ENCODE peak calls at places on chromosomes 7 and 10, in four cellular contexts. Y is left ventricle myocardium inferior, V is IMR-90, X is upper lobe of right lung. F is an unnamed sample. For H3K4me1, the result is how much of the 10 kb centered on the place peaks cover.

GRCh38 chr7:3437467-3437866 is 136.4 kb downstream of the SDK1 start:
- DNase-seq in Y (no peak), V (no peak), X (no peak), F (no peak)

GRCh38 chr10:79274279-79275104 is 72.8 kb upstream of the PPIF start:
- DNase-seq in Y (peak), V (no peak), X (peak), F (no peak)

GRCh38 chr10:5538446-5538845 is 13.7 kb downstream of the CALML3 start:
- DNase-seq in Y (no peak), V (peak), X (peak), F (peak)

GRCh38 chr10:104260775-104261115 is 6.1 kb downstream of the GSTO1 start:
- DNase-seq in Y (no peak), V (peak), X (no peak), F (peak)

GRCh38 chr10:85611093-85611740 is 755.4 kb downstream of the GRID1 start:
- DNase-seq in Y (no peak), V (no peak), X (no peak), F (peak)

GRCh38 chr7:27678617-27679260 is 16.1 kb upstream of the HIBADH start:
- DNase-seq in Y (no peak), V (peak), X (no peak), F (peak)

GRCh38 chr7:28408105-28408973 is 4.0 kb upstream of the CREB5 start:
- DNase-seq in Y (peak), V (peak), X (no peak), F (no peak)

GRCh38 chr7:155490697-155491628 is 33.0 kb downstream of the EN2 start:
- DNase-seq in Y (peak), V (no peak), X (peak), F (no peak)

GRCh38 chr10:130751106-130751840 is 560.2 kb downstream of the TCERG1L start:
- DNase-seq in Y (no peak), V (no peak), X (peak), F (no peak)

GRCh38 chr10:77857272-77857671 is 69.3 kb downstream of the DLG5 start:
- DNase-seq in Y (no peak), V (no peak), X (peak), F (no peak)

GRCh38 chr10:17396004-17396403 is 58.4 kb downstream of the ST8SIA6 start:
- DNase-seq in Y (no peak), V (no peak), X (no peak), F (no peak)

GRCh38 chr10:28300027-28300426 is 2.8 kb downstream of the MPP7 start:
- DNase-seq in Y (no peak), V (no peak), X (no peak), F (no peak)

GRCh38 chr10:132885451-132886210 is 56.7 kb downstream of the CFAP46 start:
- DNase-seq in Y (no peak), V (no peak), X (peak), F (no peak)

GRCh38 chr7:24705481-24705954 is 51.7 kb downstream of the GSDME start:
- DNase-seq in Y (no peak), V (no peak), X (no peak), F (no peak)

GRCh38 chr7:73451780-73452398 is 18.3 kb downstream of the FZD9 start:
- DNase-seq in Y (no peak), V (peak), X (no peak), F (no peak)

GRCh38 chr10:61822781-61823230 is 78.7 kb upstream of the ARID5B start:
- DNase-seq in Y (no peak), V (peak), X (no peak), F (no peak)

GRCh38 chr7:16712916-16713315 is 40.6 kb upstream of the TSPAN13 start:
- DNase-seq in Y (no peak), V (peak), X (no peak), F (peak)

GRCh38 chr7:22442187-22442886 is 57.7 kb downstream of the STEAP1B start:
- DNase-seq in Y (no peak), V (no peak), X (peak), F (no peak)

GRCh38 chr7:134782121-134782623 is 2.7 kb downstream of the CALD1 start:
- DNase-seq in Y (no peak), V (peak), X (no peak), F (no peak)

GRCh38 chr10:36602374-36602773 is 523.0 kb upstream of the ANKRD30A start:
- DNase-seq in Y (no peak), V (peak), X (no peak), F (no peak)

GRCh38 chr10:14723052-14723689 is 51.5 kb downstream of the FAM107B start:
- DNase-seq in Y (no peak), V (no peak), X (no peak), F (no peak)

GRCh38 chr7:132739271-132739955 is 163.1 kb upstream of the PLXNA4 start:
- DNase-seq in Y (no peak), V (peak), X (no peak), F (no peak)

GRCh38 chr10:72321248-72322029 is 33.3 kb downstream of the DNAJB12 start:
- DNase-seq in Y (no peak), V (no peak), X (no peak), F (no peak)

GRCh38 chr7:155644971-155645509 is 579 bp downstream of the RBM33 start:
- DNase-seq in Y (peak), V (no peak), X (peak), F (no peak)

GRCh38 chr10:5615263-5615820 is 51.1 kb downstream of the ASB13 start:
- DNase-seq in Y (no peak), V (no peak), X (no peak), F (no peak)

GRCh38 chr7:32077806-32078205 is 7.6 kb upstream of the PDE1C start:
- DNase-seq in Y (no peak), V (no peak), X (no peak), F (no peak)

GRCh38 chr7:25722856-25723255 is 429.1 kb upstream of the NFE2L3 start:
- DNase-seq in Y (no peak), V (no peak), X (no peak), F (no peak)

GRCh38 chr7:137160236-137160635 is 183.3 kb downstream of the PTN start:
- DNase-seq in Y (no peak), V (no peak), X (no peak), F (no peak)

GRCh38 chr10:62689712-62690111 is 114.8 kb upstream of the ADO start:
- DNase-seq in Y (no peak), V (no peak), X (no peak), F (no peak)

GRCh38 chr10:121260383-121260782 is 337.9 kb downstream of the FGFR2 start:
- DNase-seq in Y (no peak), V (no peak), X (no peak), F (no peak)

GRCh38 chr10:71395621-71396020 is 1.1 kb upstream of the CDH23 start:
- DNase-seq in Y (no peak), V (no peak), X (no peak), F (no peak)

GRCh38 chr10:62002753-62003152 is 101.3 kb downstream of the ARID5B start:
- DNase-seq in Y (no peak), V (no peak), X (no peak), F (no peak)

GRCh38 chr7:1593091-1593866 is 23.4 kb upstream of the PSMG3 start:
- DNase-seq in Y (no peak), V (no peak), X (no peak), F (no peak)

GRCh38 chr7:159064816-159065130 is 79.9 kb downstream of the VIPR2 start:
- DNase-seq in Y (no peak), V (no peak), X (peak), F (no peak)

GRCh38 chr10:113129117-113129516 is 179.1 kb downstream of the TCF7L2 start:
- DNase-seq in Y (no peak), V (no peak), X (no peak), F (no peak)
- H3K4me1 ChIP-seq in Y (under half), V (under half), X (under half), F (half or more)

DNA sequence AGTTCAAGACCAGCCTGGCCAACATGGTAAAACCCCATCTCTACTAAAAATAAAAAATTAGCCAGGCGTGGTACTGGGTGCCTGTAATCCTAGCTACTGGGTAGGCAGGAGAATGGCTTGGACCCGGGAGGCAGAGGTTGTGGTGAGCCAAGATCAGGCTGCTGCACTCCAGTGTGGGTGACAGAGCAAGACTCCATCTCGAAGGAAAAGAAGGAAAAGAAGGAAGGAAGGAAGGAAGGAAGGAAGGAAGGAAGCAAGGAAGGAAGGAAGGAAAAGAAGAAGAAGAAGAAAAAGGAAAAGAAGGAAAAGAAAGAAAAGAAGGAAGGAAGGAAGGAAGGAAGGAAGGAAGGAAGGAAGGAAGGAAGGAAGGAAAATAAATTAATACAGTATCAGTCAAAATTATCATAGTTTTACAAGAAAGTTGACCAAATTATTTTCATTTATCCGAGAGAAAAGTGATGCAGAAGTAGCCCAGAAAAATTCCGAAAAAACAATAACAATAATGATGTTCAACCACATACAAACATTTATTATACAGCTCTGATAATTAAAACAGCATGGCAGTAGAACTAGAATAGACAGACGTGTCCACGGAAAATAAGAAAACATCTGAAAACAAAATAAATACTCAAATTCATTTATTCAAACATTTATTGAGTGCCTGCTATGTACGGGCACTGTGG is 292.4 kb upstream of the MKLN1 start:
- DNase-seq in Y (no peak), V (no peak), X (no peak), F (no peak)
- H3K4me1 ChIP-seq in Y (half or more), V (under half), X (half or more), F (under half)

GRCh38 chr10:3425261-3425660 is 252.7 kb upstream of the PITRM1 start:
- DNase-seq in Y (no peak), V (peak), X (no peak), F (no peak)
- H3K4me1 ChIP-seq in Y (under half), V (under half), X (under half), F (half or more)

DNA sequence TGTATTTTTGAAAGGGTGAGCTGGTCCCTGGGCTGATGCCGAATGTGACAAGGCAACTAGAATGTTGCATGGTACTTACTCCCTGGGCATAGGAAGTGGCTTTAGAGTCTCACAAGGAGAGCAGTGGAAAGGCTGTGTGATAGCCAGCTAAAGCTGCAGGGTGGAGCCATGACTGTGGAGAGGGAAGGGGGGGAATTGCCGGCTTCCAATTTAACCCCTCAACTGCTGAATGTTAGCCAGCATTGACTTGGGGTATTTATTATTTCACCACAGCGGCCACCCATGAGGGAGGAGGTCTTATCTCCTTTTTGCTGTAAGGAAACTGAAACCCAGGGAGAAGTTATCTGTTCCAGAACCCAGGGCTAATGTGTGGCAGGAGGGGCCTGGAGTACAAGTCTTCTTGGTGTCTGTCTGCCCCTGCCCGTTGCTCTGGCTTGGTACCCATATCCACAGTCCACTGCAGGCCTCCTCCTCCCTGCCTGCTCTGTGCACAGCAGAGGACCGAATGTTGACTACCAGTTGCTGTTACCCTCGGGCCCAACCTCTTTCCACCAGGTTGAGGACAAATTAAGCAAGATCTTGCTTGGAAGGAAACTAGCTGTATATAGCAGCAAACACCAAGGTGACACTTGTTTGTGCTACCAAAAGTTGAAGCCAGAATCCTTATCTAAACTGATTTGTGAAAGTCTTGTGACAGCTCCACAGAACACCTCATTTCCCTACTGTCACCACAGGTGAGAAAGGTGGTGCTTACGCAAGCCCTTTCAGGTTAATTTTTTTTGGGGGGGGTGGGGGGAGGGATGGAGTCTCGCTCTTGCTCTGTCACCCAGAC is 37.6 kb downstream of the WBP1L start:
- DNase-seq in Y (no peak), V (no peak), X (no peak), F (no peak)
- H3K4me1 ChIP-seq in Y (half or more), V (under half), X (half or more), F (half or more)

DNA sequence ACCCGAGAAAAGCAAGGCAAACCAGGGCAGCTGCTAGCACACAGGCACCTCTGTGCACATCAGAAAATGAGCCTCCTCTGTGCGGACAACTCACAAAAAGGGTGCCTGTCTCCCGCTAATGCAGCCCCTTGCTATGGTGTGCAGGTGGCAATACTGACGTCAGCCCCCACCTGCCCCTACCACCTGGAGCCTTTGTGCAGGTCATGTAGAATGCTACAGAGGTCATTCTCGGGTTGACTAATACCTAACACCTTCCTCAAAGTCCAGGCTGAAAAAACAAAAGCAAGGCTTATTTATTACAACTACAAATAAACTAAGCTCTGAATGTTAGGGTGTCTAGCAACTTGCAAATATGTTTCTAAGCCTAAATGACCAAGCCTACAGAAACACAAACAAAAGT is 13.9 kb downstream of the PIP4K2A start:
- DNase-seq in Y (no peak), V (no peak), X (no peak), F (no peak)
- H3K4me1 ChIP-seq in Y (under half), V (under half), X (half or more), F (under half)

F was measured in SJSA1.